ENCODE peak calls at places on chromosome 18, in seven cellular contexts. P is tibial artery; E is body of pancreas; T is CD4-positive, CD25-positive, alpha-beta regulatory T cell; M is suprapubic skin; Y is spleen; H is stomach. D is an unnamed sample.
A peak's percentile ranks its signal among the peaks of the same experiment; 100 is the strongest.

GRCh38 chr18:48814490-48815181 is 136.1 kb downstream of the SMAD7 start:
- DNase-seq in P (peak; percentile 62), E (peak; percentile 3), T (no peak), M (peak; percentile 26), Y (peak; percentile 56), H (peak; percentile 14), D (no peak)

GRCh38 chr18:12597775-12598174 is 60.1 kb downstream of the SPIRE1 start:
- DNase-seq in P (no peak), E (peak; percentile 68), T (no peak), M (no peak), Y (no peak), H (no peak), D (peak; percentile 88)

GRCh38 chr18:12694032-12694431 is 8.5 kb downstream of the CEP76 start:
- DNase-seq in P (no peak), E (no peak), T (no peak), M (no peak), Y (no peak), H (no peak), D (peak; percentile 22)

GRCh38 chr18:69484699-69485396 is 84.2 kb downstream of the DOK6 start:
- DNase-seq in P (no peak), E (no peak), T (no peak), M (no peak), Y (no peak), H (no peak), D (peak; percentile 10)

GRCh38 chr18:62720766-62721613 is 5.6 kb downstream of the PHLPP1 start:
- DNase-seq in P (no peak), E (no peak), T (no peak), M (no peak), Y (no peak), H (no peak), D (no peak)

GRCh38 chr18:79525556-79526467 is 130.1 kb downstream of the NFATC1 start:
- DNase-seq in P (peak; percentile 85), E (no peak), T (no peak), M (no peak), Y (peak; percentile 77), H (peak; percentile 71), D (no peak)

GRCh38 chr18:62898359-62898758 is 183.0 kb downstream of the PHLPP1 start:
- DNase-seq in P (no peak), E (no peak), T (no peak), M (no peak), Y (no peak), H (no peak), D (no peak)

GRCh38 chr18:24466766-24467165 is 6.3 kb downstream of the HRH4 start:
- DNase-seq in P (no peak), E (no peak), T (no peak), M (no peak), Y (no peak), H (no peak), D (no peak)

GRCh38 chr18:31487251-31488015 is 10.5 kb upstream of the DSG2 start:
- DNase-seq in P (no peak), E (no peak), T (no peak), M (no peak), Y (no peak), H (no peak), D (no peak)

GRCh38 chr18:54946149-54946581 is 13.1 kb downstream of the CCDC68 start:
- DNase-seq in P (no peak), E (peak; percentile 78), T (no peak), M (no peak), Y (no peak), H (peak; percentile 75), D (peak; percentile 30)

GRCh38 chr18:24702001-24702400 is 241.6 kb downstream of the HRH4 start:
- DNase-seq in P (no peak), E (no peak), T (no peak), M (no peak), Y (no peak), H (no peak), D (no peak)

GRCh38 chr18:80000877-80001276 is 12.5 kb upstream of the TXNL4A start:
- DNase-seq in P (no peak), E (no peak), T (no peak), M (no peak), Y (no peak), H (no peak), D (no peak)

GRCh38 chr18:68549257-68549871 is 165.5 kb downstream of the TMX3 start:
- DNase-seq in P (no peak), E (no peak), T (no peak), M (no peak), Y (no peak), H (no peak), D (peak; percentile 85)

GRCh38 chr18:62175521-62175920 is 11.3 kb downstream of the PIGN start:
- DNase-seq in P (no peak), E (no peak), T (no peak), M (no peak), Y (no peak), H (no peak), D (no peak)

GRCh38 chr18:34926683-34927082 is 114.5 kb upstream of the MAPRE2 start:
- DNase-seq in P (no peak), E (no peak), T (no peak), M (no peak), Y (no peak), H (no peak), D (no peak)

GRCh38 chr18:46098616-46098933 is 479 bp upstream of the ATP5F1A start:
- DNase-seq in P (no peak), E (no peak), T (no peak), M (no peak), Y (no peak), H (no peak), D (no peak)

GRCh38 chr18:3451989-3452749 is 2.2 kb downstream of the TGIF1 start:
- DNase-seq in P (peak; percentile 78), E (peak; percentile 55), T (no peak), M (peak; percentile 76), Y (peak; percentile 88), H (peak; percentile 73), D (peak; percentile 71)

GRCh38 chr18:79853993-79854364 is 56.2 kb downstream of the KCNG2 start:
- DNase-seq in P (no peak), E (no peak), T (no peak), M (no peak), Y (no peak), H (no peak), D (no peak)

GRCh38 chr18:48181857-48182430 is 227.2 kb downstream of the ZBTB7C start:
- DNase-seq in P (no peak), E (no peak), T (no peak), M (no peak), Y (no peak), H (no peak), D (no peak)

GRCh38 chr18:39238951-39239350 is 1673.4 kb upstream of the CELF4 start:
- DNase-seq in P (no peak), E (no peak), T (no peak), M (no peak), Y (no peak), H (no peak), D (no peak)

GRCh38 chr18:31631526-31631925 is 39.8 kb downstream of the TTR start:
- DNase-seq in P (no peak), E (no peak), T (no peak), M (no peak), Y (no peak), H (no peak), D (no peak)

GRCh38 chr18:43392168-43392567 is 114.9 kb upstream of the SYT4 start:
- DNase-seq in P (no peak), E (no peak), T (no peak), M (no peak), Y (no peak), H (no peak), D (no peak)
- H3K4me1 ChIP-seq in P (no peaks in the 10 kb centered on the region), E (no peaks in the 10 kb centered on the region), T (no peaks in the 10 kb centered on the region), M (no peaks in the 10 kb centered on the region), Y (no peaks in the 10 kb centered on the region), H (no peaks in the 10 kb centered on the region), D (no peaks in the 10 kb centered on the region)

DNA sequence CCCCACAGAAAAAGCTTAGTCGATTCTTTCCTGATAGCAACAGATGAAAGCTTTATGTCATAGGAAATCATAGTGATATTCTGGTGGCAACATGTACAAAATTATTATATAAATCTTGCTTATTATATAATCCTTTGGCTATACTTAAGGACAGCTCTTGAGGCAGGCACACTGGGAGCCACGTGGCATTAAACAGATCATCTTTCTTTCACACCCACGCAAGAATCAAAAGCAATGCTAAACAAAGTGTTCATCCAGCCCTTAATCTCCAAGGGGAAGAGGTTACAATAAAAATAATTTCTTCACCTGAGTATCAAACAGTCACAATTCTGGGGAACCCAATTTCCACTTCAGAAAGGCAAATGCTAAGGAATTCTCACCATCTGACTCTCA is 57.8 kb downstream of the CYB5A start:
- DNase-seq in P (no peak), E (no peak), T (no peak), M (no peak), Y (no peak), H (no peak), D (no peak)
- H3K4me1 ChIP-seq in P (no peaks in the 10 kb centered on the region), E (peaks cover 74% of the 10 kb centered on the region), T (no peaks in the 10 kb centered on the region), M (peaks cover 31% of the 10 kb centered on the region), Y (peaks cover 14% of the 10 kb centered on the region), H (peaks cover 29% of the 10 kb centered on the region), D (peaks cover 32% of the 10 kb centered on the region)

DNA sequence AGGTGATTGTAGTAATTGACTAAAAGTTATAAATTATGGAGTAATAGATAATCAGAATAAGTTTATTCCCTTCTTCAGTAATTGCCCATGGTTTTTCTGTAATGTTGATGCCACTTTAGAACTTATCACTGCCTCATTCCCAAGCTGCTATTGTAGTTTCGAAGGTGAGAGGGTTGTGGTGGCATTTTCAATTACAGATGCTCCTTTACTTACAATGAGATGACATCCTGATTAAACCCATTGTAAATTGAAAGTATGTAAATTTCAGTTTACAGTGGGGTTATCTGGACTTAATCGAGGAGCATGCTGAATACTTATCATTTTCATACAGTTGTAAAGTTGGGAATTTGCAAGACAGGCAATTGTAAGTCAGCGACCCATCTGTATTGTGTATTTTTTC is 2.9 kb downstream of the NDUFV2 start:
- DNase-seq in P (no peak), E (no peak), T (no peak), M (no peak), Y (no peak), H (no peak), D (no peak)
- H3K4me1 ChIP-seq in P (no peaks in the 10 kb centered on the region), E (peaks cover 74% of the 10 kb centered on the region), T (peaks cover 85% of the 10 kb centered on the region), M (peaks cover 80% of the 10 kb centered on the region), Y (peaks cover 85% of the 10 kb centered on the region), H (peaks cover 56% of the 10 kb centered on the region), D (peaks cover 71% of the 10 kb centered on the region)

GRCh38 chr18:60248563-60249330 is 123.8 kb downstream of the MC4R start:
- DNase-seq in P (no peak), E (no peak), T (no peak), M (no peak), Y (no peak), H (no peak), D (no peak)

GRCh38 chr18:60245096-60245495 is 127.5 kb downstream of the MC4R start:
- DNase-seq in P (no peak), E (no peak), T (no peak), M (no peak), Y (no peak), H (no peak), D (no peak)

GRCh38 chr18:60246606-60247005 is 126.0 kb downstream of the MC4R start:
- DNase-seq in P (no peak), E (no peak), T (no peak), M (no peak), Y (no peak), H (no peak), D (no peak)

GRCh38 chr18:60249388-60249787 is 123.2 kb downstream of the MC4R start:
- DNase-seq in P (no peak), E (no peak), T (no peak), M (no peak), Y (no peak), H (no peak), D (no peak)

DNA sequence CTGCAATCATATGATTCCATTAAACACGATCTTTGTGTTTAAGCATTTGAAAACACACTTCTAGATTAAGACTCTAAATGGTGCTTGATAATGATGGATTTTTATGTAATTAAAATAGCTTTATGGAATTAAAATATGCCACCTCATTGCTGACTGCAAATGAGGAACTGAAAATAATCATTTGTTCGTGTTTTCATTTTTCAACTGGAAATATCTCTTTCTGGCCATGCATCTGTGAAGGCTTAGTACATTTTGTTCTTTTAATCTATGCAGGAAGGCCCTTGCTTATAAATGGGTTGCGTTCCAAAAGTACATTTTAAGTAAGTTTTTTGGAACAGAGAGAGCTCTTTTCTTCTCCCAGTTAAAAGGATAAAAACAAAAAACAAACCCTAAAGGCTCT is 125.5 kb downstream of the MC4R start:
- DNase-seq in P (no peak), E (no peak), T (no peak), M (no peak), Y (no peak), H (no peak), D (no peak)
- H3K4me1 ChIP-seq in P (no peaks in the 10 kb centered on the region), E (no peaks in the 10 kb centered on the region), T (no peaks in the 10 kb centered on the region), M (no peaks in the 10 kb centered on the region), Y (no peaks in the 10 kb centered on the region), H (no peaks in the 10 kb centered on the region), D (no peaks in the 10 kb centered on the region)

D was measured in adipocyte.